ENCODE peak calls at places on chromosomes 5 and 9, in eight cellular contexts. H, Y, F, K, N, O, J and T are unnamed samples.

GRCh38 chr5:104179057-104179456 is 616.5 kb upstream of the NUDT12 start:
- DNase-seq in J (no peak), N (no peak), K (peak; percentile 23), Y (no peak), F (no peak), H (no peak), O (no peak), T (no peak)

GRCh38 chr9:4226331-4227250 is 73.3 kb downstream of the GLIS3 start:
- DNase-seq in K (no peak), N (no peak), H (no peak), F (no peak), Y (no peak), O (no peak), J (no peak), T (no peak)

GRCh38 chr9:106893088-106893487 is 30.1 kb downstream of the ZNF462 start:
- DNase-seq in J (no peak), H (no peak), N (no peak), K (no peak), O (no peak), F (no peak), Y (no peak), T (no peak)

GRCh38 chr9:134546231-134546731 is 95.3 kb upstream of the COL5A1 start:
- DNase-seq in N (peak; percentile 58), K (no peak), J (no peak), O (no peak), Y (no peak), F (no peak), H (no peak), T (no peak)

GRCh38 chr5:1329111-1329579 is 15.8 kb downstream of the CLPTM1L start:
- DNase-seq in J (no peak), K (no peak), Y (no peak), O (no peak), H (no peak), F (peak; percentile 85), N (peak; percentile 59), T (no peak)

GRCh38 chr5:156892864-156893263 is 42.8 kb downstream of the PPP1R2B start:
- DNase-seq in F (no peak), J (no peak), N (no peak), Y (no peak), H (no peak), O (no peak), K (no peak), T (no peak)

GRCh38 chr5:91641730-91642350 is 258.7 kb upstream of the ARRDC3 start:
- DNase-seq in N (no peak), K (no peak), H (no peak), F (no peak), Y (no peak), O (peak; percentile 3), J (no peak), T (no peak)

GRCh38 chr5:151805414-151806225 is 33.9 kb downstream of the G3BP1 start:
- DNase-seq in F (no peak), N (no peak), J (no peak), H (no peak), K (no peak), Y (no peak), O (no peak), T (no peak)

GRCh38 chr9:87519415-87519989 is 21.8 kb downstream of the DAPK1 start:
- DNase-seq in H (no peak), O (no peak), J (no peak), Y (no peak), N (no peak), K (no peak), F (no peak), T (no peak)

GRCh38 chr9:15529566-15530324 is 19.0 kb upstream of the PSIP1 start:
- DNase-seq in O (no peak), K (no peak), Y (no peak), H (no peak), N (no peak), J (no peak), F (no peak), T (no peak)

GRCh38 chr9:107243757-107244156 is 39.3 kb upstream of the RAD23B start:
- DNase-seq in Y (no peak), N (no peak), O (no peak), F (no peak), J (no peak), K (peak; percentile 74), H (no peak), T (no peak)

GRCh38 chr5:20528471-20528870 is 540.5 kb upstream of the CDH18 start:
- DNase-seq in O (no peak), K (no peak), Y (no peak), F (no peak), N (no peak), H (no peak), J (no peak), T (no peak)

GRCh38 chr9:28688172-28688571 is 1114.9 kb upstream of the C9orf72 start:
- DNase-seq in K (no peak), H (no peak), Y (no peak), J (no peak), F (no peak), O (no peak), N (no peak), T (no peak)

GRCh38 chr5:169546346-169546745 is 37.2 kb upstream of the SPDL1 start:
- DNase-seq in F (no peak), J (no peak), O (no peak), K (no peak), Y (no peak), H (no peak), N (no peak), T (no peak)

GRCh38 chr5:169550227-169550626 is 33.3 kb upstream of the SPDL1 start:
- DNase-seq in N (no peak), H (no peak), K (no peak), F (no peak), J (no peak), O (no peak), Y (no peak), T (no peak)

GRCh38 chr5:169547508-169547907 is 36.1 kb upstream of the SPDL1 start:
- DNase-seq in O (no peak), F (no peak), Y (no peak), H (no peak), N (no peak), J (no peak), K (no peak), T (no peak)

GRCh38 chr5:169549453-169549852 is 34.1 kb upstream of the SPDL1 start:
- DNase-seq in N (no peak), F (no peak), K (no peak), Y (no peak), H (no peak), J (no peak), O (no peak), T (no peak)

DNA sequence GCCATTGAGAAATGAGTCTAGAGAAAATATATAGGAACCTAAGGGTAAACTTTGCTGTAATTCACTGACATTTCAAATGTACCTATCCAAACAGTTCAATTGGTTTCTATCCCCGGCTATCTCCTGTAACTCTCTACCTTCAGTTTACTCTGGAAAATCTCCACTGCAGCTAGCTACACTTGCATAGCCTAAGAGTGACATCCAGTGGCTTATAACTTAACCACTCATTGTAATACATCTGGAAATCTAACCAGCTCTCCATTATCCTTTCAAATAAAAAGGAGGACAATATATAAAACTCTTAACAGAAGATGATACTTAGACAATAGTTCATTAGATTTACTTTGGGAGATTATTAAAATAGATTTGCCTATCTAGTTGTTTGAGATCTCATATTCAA is 35.3 kb upstream of the SPDL1 start:
- DNase-seq in H (no peak), Y (no peak), K (no peak), N (no peak), F (no peak), J (no peak), O (no peak), T (no peak)
- TF ChIP-seq CTCF in H (no peak), Y (no peak), K (no peak), N (no peak), F (no peak), J (peak; percentile 44), O (peak; percentile 35), T (no peak)

DNA sequence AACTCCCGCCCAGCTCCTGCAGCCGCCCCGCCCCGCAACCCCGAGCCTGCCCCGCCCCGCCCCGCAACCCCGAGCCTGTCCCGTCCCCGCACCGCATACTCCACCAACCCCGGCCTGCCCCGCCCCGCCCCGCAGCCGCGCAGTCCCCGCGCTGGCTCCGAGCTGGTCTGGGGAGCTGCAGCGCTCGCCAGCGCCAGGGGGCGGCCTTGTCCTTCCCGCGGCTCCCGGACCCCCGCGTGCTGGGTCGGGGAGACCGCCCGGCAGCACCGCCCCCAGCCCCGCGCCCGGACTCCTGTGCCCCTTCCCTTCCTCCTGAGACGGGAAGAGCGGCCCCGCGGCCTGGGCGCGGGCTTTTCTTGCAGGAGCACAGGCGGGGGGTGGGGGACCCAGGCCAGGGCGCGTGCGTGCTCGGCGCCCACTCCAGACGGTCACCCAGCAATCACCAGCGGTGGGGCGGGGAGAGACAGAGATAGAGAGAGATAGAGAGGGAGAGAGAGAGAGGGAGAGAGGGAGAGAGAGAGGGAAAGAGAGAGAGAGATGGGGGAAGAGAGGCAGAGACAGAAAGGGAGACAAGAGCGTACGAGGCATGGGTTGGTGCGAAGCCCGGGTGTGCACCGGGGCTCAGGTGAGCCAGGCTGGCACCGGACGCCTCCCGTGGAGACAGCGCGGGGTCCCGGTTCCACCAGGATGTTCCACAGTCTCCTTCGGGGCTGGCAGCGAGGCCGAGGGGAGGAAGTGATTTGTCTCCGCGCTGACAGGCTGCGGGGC is 14.7 kb upstream of the TMEM250 start:
- DNase-seq in H (no peak), O (no peak), K (peak; percentile 15), F (no peak), N (no peak), Y (no peak), J (no peak), T (no peak)
- TF ChIP-seq CTCF in H (peak; percentile 12), O (peak; percentile 41), K (peak; percentile 19), F (no peak), N (no peak), Y (peak; percentile 21), J (peak; percentile 20), T (no peak)

GRCh38 chr5:113122053-113122452 is 145.5 kb downstream of the DCP2 start:
- DNase-seq in F (peak; percentile 94), K (no peak), H (no peak), J (no peak), Y (peak; percentile 30), N (no peak), O (peak; percentile 18), T (no peak)
- TF ChIP-seq CTCF in F (no peak), K (no peak), H (no peak), J (no peak), Y (no peak), N (no peak), O (no peak), T (no peak)

GRCh38 chr5:158679221-158679641 is 420.5 kb downstream of the EBF1 start:
- DNase-seq in J (no peak), K (no peak), O (no peak), F (no peak), N (no peak), Y (no peak), H (no peak), T (no peak)

GRCh38 chr5:158676642-158677489 is 422.9 kb downstream of the EBF1 start:
- DNase-seq in N (no peak), O (no peak), H (no peak), F (no peak), J (no peak), K (no peak), Y (no peak), T (no peak)

GRCh38 chr5:158682631-158683030 is 417.1 kb downstream of the EBF1 start:
- DNase-seq in Y (no peak), K (no peak), N (no peak), J (no peak), H (no peak), F (no peak), O (no peak), T (no peak)

DNA sequence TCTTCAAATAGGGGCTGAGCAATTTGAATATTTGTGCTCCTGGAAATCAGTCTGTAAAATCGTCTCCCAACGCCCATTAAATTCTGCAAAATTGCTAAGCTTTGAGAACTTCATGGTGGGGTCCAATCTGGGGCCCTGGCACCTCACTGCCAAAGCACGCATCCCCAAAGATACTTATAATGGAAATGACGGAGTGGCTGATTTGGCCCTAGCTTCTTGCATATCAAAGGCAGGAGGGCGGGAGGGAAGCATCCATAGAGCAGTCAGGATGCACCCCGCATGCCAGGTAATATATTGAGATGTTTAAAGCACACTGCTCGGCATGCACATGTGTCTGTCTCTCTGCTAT is 422.3 kb downstream of the EBF1 start:
- DNase-seq in F (no peak), O (no peak), J (no peak), N (no peak), H (no peak), Y (no peak), K (no peak), T (no peak)
- TF ChIP-seq CTCF in F (no peak), O (no peak), J (no peak), N (no peak), H (no peak), Y (no peak), K (no peak), T (no peak)